ENCODE peak calls at places on chromosomes 2 and 18, in four cellular contexts. M is astrocyte, E is GM12878, Y is psoas muscle. G is an unnamed sample.

GRCh38 chr2:30691948-30692828 is 115.1 kb downstream of the CAPN13 start:
- DNase-seq in M (no peak), E (no peak), Y (peak; percentile 29), G (peak; percentile 56)

GRCh38 chr2:231932711-231932970 is 6.4 kb upstream of the NPPC start:
- DNase-seq in M (no peak), E (no peak), Y (no peak), G (no peak)

GRCh38 chr18:11392292-11392691 is 217.1 kb upstream of the SLC35G4 start:
- DNase-seq in M (peak; percentile 25), E (no peak), Y (no peak), G (peak; percentile 30)

GRCh38 chr2:159982270-159982669 is 80.1 kb downstream of the PLA2R1 start:
- DNase-seq in M (peak; percentile 92), E (no peak), Y (peak; percentile 37), G (peak; percentile 96)

GRCh38 chr2:156580501-156580900 is 144.3 kb downstream of the GPD2 start:
- DNase-seq in M (no peak), E (no peak), Y (no peak), G (no peak)

GRCh38 chr2:61229936-61230335 is 67.9 kb downstream of the C2orf74 start:
- DNase-seq in M (peak; percentile 44), E (no peak), Y (no peak), G (peak; percentile 39)

GRCh38 chr2:42965196-42965595 is 172.8 kb upstream of the HAAO start:
- DNase-seq in M (no peak), E (no peak), Y (no peak), G (no peak)

GRCh38 chr2:158602027-158602426 is 145.3 kb downstream of the PKP4 start:
- DNase-seq in M (no peak), E (no peak), Y (no peak), G (no peak)

GRCh38 chr2:197273485-197273884 is 37.1 kb downstream of the ANKRD44 start:
- DNase-seq in M (peak; percentile 21), E (no peak), Y (peak; percentile 72), G (no peak)

GRCh38 chr18:58556333-58557012 is 72.4 kb downstream of the ALPK2 start:
- DNase-seq in M (no peak), E (no peak), Y (no peak), G (no peak)

GRCh38 chr2:44851518-44851917 is 90.0 kb upstream of the SIX3 start:
- DNase-seq in M (no peak), E (no peak), Y (no peak), G (no peak)

GRCh38 chr2:8547284-8548064 is 134.4 kb upstream of the ID2 start:
- DNase-seq in M (no peak), E (no peak), Y (no peak), G (no peak)

GRCh38 chr2:85265304-85265703 is 62.5 kb downstream of the TGOLN2 start:
- DNase-seq in M (no peak), E (no peak), Y (peak; percentile 59), G (no peak)

GRCh38 chr2:201118957-201119848 is 3.2 kb downstream of the CFLAR start:
- DNase-seq in M (peak; percentile 63), E (no peak), Y (no peak), G (peak; percentile 68)

GRCh38 chr18:30682667-30683066 is 359.9 kb downstream of the DSC3 start:
- DNase-seq in M (peak; percentile 9), E (no peak), Y (no peak), G (peak; percentile 1)

GRCh38 chr18:9586814-9587213 is 27.5 kb downstream of the PPP4R1 start:
- DNase-seq in M (no peak), E (no peak), Y (no peak), G (no peak)

GRCh38 chr18:36601316-36601715 is 227.5 kb downstream of the TPGS2 start:
- DNase-seq in M (no peak), E (no peak), Y (no peak), G (no peak)

GRCh38 chr2:134575888-134576287 is 142.9 kb downstream of the TMEM163 start:
- DNase-seq in M (no peak), E (no peak), Y (no peak), G (no peak)

GRCh38 chr18:36035253-36035652 is 32.1 kb downstream of the RPRD1A start:
- DNase-seq in M (peak; percentile 51), E (no peak), Y (no peak), G (no peak)

GRCh38 chr2:193806088-193806774 is 1611.5 kb upstream of the TMEFF2 start:
- DNase-seq in M (no peak), E (no peak), Y (no peak), G (peak; percentile 31)

GRCh38 chr2:18883626-18884456 is 294.5 kb upstream of the NT5C1B start:
- DNase-seq in M (no peak), E (no peak), Y (no peak), G (peak; percentile 55)

GRCh38 chr2:100893753-100894530 is 74.0 kb downstream of the NPAS2 start:
- DNase-seq in M (peak; percentile 42), E (peak; percentile 9), Y (no peak), G (no peak)

GRCh38 chr2:43192039-43192438 is 34.4 kb downstream of the ZFP36L2 start:
- DNase-seq in M (no peak), E (no peak), Y (no peak), G (no peak)

GRCh38 chr18:63290456-63291200 is 28.9 kb downstream of the BCL2 start:
- DNase-seq in M (no peak), E (no peak), Y (no peak), G (no peak)

GRCh38 chr18:63293930-63294329 is 25.6 kb downstream of the BCL2 start:
- DNase-seq in M (no peak), E (no peak), Y (no peak), G (no peak)

GRCh38 chr18:63286926-63287325 is 32.6 kb downstream of the BCL2 start:
- DNase-seq in M (no peak), E (no peak), Y (no peak), G (no peak)

GRCh38 chr18:63292844-63293683 is 26.5 kb downstream of the BCL2 start:
- DNase-seq in M (no peak), E (no peak), Y (peak; percentile 31), G (no peak)

DNA sequence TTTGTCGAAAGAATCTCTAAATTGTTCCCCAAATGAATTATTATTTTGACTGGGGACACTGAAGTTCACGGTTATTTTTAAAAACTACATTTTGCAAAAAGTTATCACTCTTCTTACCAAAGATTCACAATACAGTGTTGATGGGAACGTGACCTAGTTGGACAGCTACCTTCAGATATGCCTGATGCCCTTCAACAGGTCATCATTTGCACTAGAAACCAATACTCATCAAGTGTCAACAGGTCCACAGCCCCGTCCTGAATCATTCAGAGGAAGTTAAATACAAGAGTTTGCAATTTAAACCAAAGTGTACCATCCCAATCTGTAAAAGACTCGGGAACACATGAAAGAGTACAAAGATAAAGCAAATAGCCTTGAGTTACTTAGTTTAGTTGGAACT is 28.3 kb downstream of the BCL2 start:
- DNase-seq in M (no peak), E (no peak), Y (no peak), G (no peak)
- H3K4me3 ChIP-seq in M (no peak overlapping the region), E (no peak overlapping the region), Y (no peak overlapping the region), G (no peak overlapping the region)

DNA sequence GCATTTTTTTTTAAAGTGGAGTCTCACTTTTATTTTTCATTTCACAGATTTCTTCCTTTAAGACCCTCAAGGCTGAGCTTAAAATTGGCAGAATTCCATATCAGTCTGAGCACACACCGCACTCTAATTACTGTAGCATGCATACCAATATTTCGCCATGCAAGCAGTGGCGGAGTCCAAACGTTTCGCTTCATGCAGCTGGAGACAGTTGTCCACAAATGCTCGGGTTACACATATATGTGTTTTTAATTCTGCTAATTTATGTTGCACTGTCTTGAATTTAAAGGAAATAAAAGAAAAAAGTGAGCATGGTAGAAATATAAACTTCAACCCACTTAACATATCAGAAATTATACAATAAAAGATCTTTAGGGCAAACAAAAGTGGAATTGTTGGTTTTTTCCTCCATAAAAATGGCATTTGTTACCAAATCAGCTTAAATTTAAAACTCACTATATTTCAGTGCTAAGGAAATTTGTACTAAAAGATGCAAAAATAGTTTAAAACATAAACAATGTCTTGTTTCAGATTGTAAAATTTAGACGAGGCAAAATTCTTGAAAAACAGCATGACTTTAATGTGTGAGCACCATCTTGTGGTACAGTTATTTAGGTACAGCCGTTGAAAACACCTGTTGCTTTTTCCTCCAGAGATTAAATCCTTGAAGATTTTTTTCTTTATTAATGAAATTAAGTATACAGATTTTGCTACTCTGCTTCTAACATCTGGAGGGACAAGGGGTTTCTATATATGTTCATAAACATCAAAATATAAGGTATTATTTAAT is 24.1 kb upstream of the KANSL1L start:
- DNase-seq in M (peak; percentile 22), E (no peak), Y (no peak), G (peak; percentile 78)
- TF ChIP-seq CTCF in M (peak; percentile 56), E (peak; percentile 52), Y (peak; percentile 79), G (peak; percentile 57)

GRCh38 chr2:38467768-38468463 is 90.8 kb upstream of the ATL2 start:
- DNase-seq in M (no peak), E (no peak), Y (no peak), G (no peak)

GRCh38 chr2:38466849-38467767 is 90.0 kb upstream of the ATL2 start:
- DNase-seq in M (peak; percentile 3), E (no peak), Y (no peak), G (peak; percentile 64)

GRCh38 chr2:38464971-38465788 is 88.1 kb upstream of the ATL2 start:
- DNase-seq in M (no peak), E (no peak), Y (no peak), G (no peak)

GRCh38 chr2:38465789-38466127 is 88.7 kb upstream of the ATL2 start:
- DNase-seq in M (no peak), E (no peak), Y (no peak), G (peak; percentile 46)

GRCh38 chr2:38466409-38466808 is 89.3 kb upstream of the ATL2 start:
- DNase-seq in M (no peak), E (no peak), Y (no peak), G (no peak)
- H3K4me3 ChIP-seq in M (no peak overlapping the region), E (no peak overlapping the region), Y (no peak overlapping the region), G (no peak overlapping the region)

DNA sequence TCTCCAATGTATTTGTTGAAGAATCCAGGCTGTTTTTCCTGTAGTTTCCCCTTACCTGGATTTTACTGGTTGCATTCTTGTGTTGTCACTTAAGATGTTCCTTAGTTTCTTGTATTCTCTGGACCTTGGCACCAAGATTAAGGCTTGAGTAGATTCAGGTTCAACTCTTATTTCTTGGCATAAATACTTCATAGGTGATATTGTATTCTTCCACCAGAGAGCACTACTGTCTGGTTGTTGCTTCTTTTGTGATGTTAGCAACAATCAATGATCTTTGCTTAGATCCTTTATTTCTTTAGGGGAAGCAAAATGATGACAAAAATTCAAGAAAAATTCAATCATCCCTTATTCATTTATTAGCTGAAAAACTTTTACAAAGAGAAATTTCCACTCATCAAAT is 211.1 kb downstream of the LOXHD1 start:
- DNase-seq in M (no peak), E (no peak), Y (no peak), G (no peak)
- TF ChIP-seq CTCF in M (no peak), E (no peak), Y (no peak), G (no peak)

GRCh38 chr2:68835636-68836035 is 35.6 kb downstream of the BMP10 start:
- DNase-seq in M (no peak), E (no peak), Y (no peak), G (no peak)

GRCh38 chr2:68837164-68837860 is 33.9 kb downstream of the BMP10 start:
- DNase-seq in M (no peak), E (peak; percentile 13), Y (peak; percentile 59), G (peak; percentile 64)

GRCh38 chr2:68832161-68832869 is 38.9 kb downstream of the BMP10 start:
- DNase-seq in M (peak; percentile 74), E (peak; percentile 31), Y (peak; percentile 64), G (peak; percentile 69)

GRCh38 chr2:68833162-68833561 is 38.0 kb downstream of the BMP10 start:
- DNase-seq in M (no peak), E (no peak), Y (no peak), G (no peak)

GRCh38 chr2:68834737-68835136 is 36.5 kb downstream of the BMP10 start:
- DNase-seq in M (no peak), E (no peak), Y (no peak), G (no peak)
- H3K4me3 ChIP-seq in M (no peak overlapping the region), E (no peak overlapping the region), Y (no peak overlapping the region), G (no peak overlapping the region)